ENCODE peak calls at places on chromosomes 6 and 20, in four cellular contexts. B, E, D and N are unnamed samples.

GRCh38 chr20:19317240-19318069 is 105.0 kb downstream of the SLC24A3 start:
- DNase-seq in E (peak), B (no peak), D (no peak), N (peak)

GRCh38 chr6:78909391-78909790 is 42.0 kb downstream of the IRAK1BP1 start:
- DNase-seq in B (no peak), D (no peak), E (no peak), N (no peak)

GRCh38 chr20:16761305-16761829 is 13.2 kb downstream of the OTOR start:
- DNase-seq in D (peak), B (no peak), E (peak), N (peak)

GRCh38 chr6:117619178-117619577 is 16.9 kb upstream of the GOPC start:
- DNase-seq in D (no peak), E (no peak), B (no peak), N (no peak)

GRCh38 chr20:57996936-57997629 is 231.4 kb downstream of the ANKRD60 start:
- DNase-seq in B (no peak), E (peak), D (peak), N (peak)

GRCh38 chr20:45792513-45793118 is 862 bp downstream of the DNTTIP1 start:
- DNase-seq in E (peak), D (no peak), B (no peak), N (no peak)

GRCh38 chr6:79330723-79331122 is 96.2 kb upstream of the HMGN3 start:
- DNase-seq in B (no peak), E (no peak), D (no peak), N (no peak)

GRCh38 chr6:34633785-34634184 is 62.8 kb downstream of the ILRUN start:
- DNase-seq in E (no peak), B (no peak), D (no peak), N (no peak)

GRCh38 chr20:33392016-33392415 is 9.3 kb downstream of the CDK5RAP1 start:
- DNase-seq in B (no peak), D (no peak), E (no peak), N (peak)

GRCh38 chr6:112173401-112173800 is 81.0 kb downstream of the LAMA4 start:
- DNase-seq in E (no peak), B (no peak), D (no peak), N (peak)

GRCh38 chr6:150969901-150970300 is 104.4 kb downstream of the MTHFD1L start:
- DNase-seq in B (no peak), E (no peak), D (no peak), N (no peak)

GRCh38 chr6:21263531-21264287 is 329.8 kb upstream of the SOX4 start:
- DNase-seq in E (peak), B (no peak), D (peak), N (peak)

GRCh38 chr20:32672982-32673727 is 586 bp downstream of the C20orf203 start:
- DNase-seq in E (peak), D (no peak), B (no peak), N (no peak)

GRCh38 chr20:44695295-44696230 is 19.6 kb upstream of the CCN5 start:
- DNase-seq in D (no peak), B (no peak), E (no peak), N (no peak)

GRCh38 chr6:127518710-127519468 is at the start of gene MTCL3:
- DNase-seq in E (peak), B (no peak), D (peak), N (peak)

GRCh38 chr20:58634121-58634817 is 16.8 kb upstream of the STX16 start:
- DNase-seq in D (no peak), B (no peak), E (peak), N (no peak)

GRCh38 chr6:34391711-34392496 is 565 bp downstream of the NUDT3 start:
- DNase-seq in E (peak), D (peak), B (peak), N (peak)

GRCh38 chr20:47353697-47354387 is 2.7 kb downstream of the ZMYND8 start:
- DNase-seq in B (no peak), E (no peak), D (no peak), N (no peak)

GRCh38 chr6:160112628-160113294 is 8.9 kb upstream of the SLC22A1 start:
- DNase-seq in E (no peak), B (no peak), D (no peak), N (no peak)

GRCh38 chr6:159311618-159312017 is 142.4 kb downstream of the FNDC1 start:
- DNase-seq in D (no peak), E (peak), B (no peak), N (peak)

GRCh38 chr6:33914519-33915120 is 110.8 kb upstream of the MLN start:
- DNase-seq in B (no peak), E (peak), D (no peak), N (no peak)

GRCh38 chr6:156589281-156589680 is 187.9 kb upstream of the ARID1B start:
- DNase-seq in D (no peak), B (no peak), E (no peak), N (peak)

GRCh38 chr6:89260832-89261231 is 43.7 kb upstream of the GABRR1 start:
- DNase-seq in B (no peak), E (no peak), D (no peak), N (no peak)

GRCh38 chr6:5584072-5584471 is 322.8 kb downstream of the FARS2 start:
- DNase-seq in D (no peak), E (no peak), B (no peak), N (peak)

GRCh38 chr20:36202891-36203338 is 33.4 kb upstream of the AAR2 start:
- DNase-seq in E (peak), B (peak), D (peak), N (peak)

GRCh38 chr20:63475209-63475608 is 2.8 kb upstream of the KCNQ2 start:
- DNase-seq in E (peak), B (no peak), D (peak), N (peak)

GRCh38 chr20:48944663-48945297 is 23.3 kb downstream of the ARFGEF2 start:
- DNase-seq in D (no peak), B (no peak), E (no peak), N (no peak)

GRCh38 chr6:142926494-142927273 is 18.3 kb downstream of the HIVEP2 start:
- DNase-seq in B (peak), E (peak), D (peak), N (peak)

GRCh38 chr20:23988561-23988960 is at the start of gene GGTLC1:
- DNase-seq in D (no peak), E (no peak), B (no peak), N (no peak)

GRCh38 chr6:90175627-90176538 is 120.8 kb downstream of the BACH2 start:
- DNase-seq in D (peak), B (no peak), E (peak), N (no peak)

GRCh38 chr6:25971187-25971811 is 8.7 kb downstream of the TRIM38 start:
- DNase-seq in B (peak), E (peak), D (peak), N (peak)